ENCODE peak calls at places on chromosomes 11 and 22, in four cellular contexts. V is GM12878, G is body of pancreas, Z is H1. S is an unnamed sample.

GRCh38 chr11:11478687-11479086 is 125.6 kb upstream of the CSNK2A3 start:
- DNase-seq in V (no peak), G (no peak), Z (peak; percentile 54), S (no peak)

GRCh38 chr11:69636512-69636866 is 4.5 kb upstream of the CCND1 start:
- DNase-seq in V (no peak), G (peak; percentile 76), Z (peak; percentile 89), S (no peak)

GRCh38 chr11:112949781-112950575 is 11.2 kb upstream of the NCAM1 start:
- DNase-seq in V (no peak), G (no peak), Z (no peak), S (no peak)

GRCh38 chr11:131077340-131077739 is 161.1 kb upstream of the SNX19 start:
- DNase-seq in V (no peak), G (no peak), Z (no peak), S (no peak)

GRCh38 chr11:47917643-47918369 is 62.6 kb upstream of the PTPRJ start:
- DNase-seq in V (no peak), G (peak; percentile 93), Z (no peak), S (peak; percentile 42)

GRCh38 chr22:19666663-19667593 is 47.4 kb upstream of the SEPTIN5 start:
- DNase-seq in V (no peak), G (no peak), Z (no peak), S (no peak)

GRCh38 chr11:132980721-132981120 is 551.6 kb downstream of the OPCML start:
- DNase-seq in V (no peak), G (no peak), Z (no peak), S (no peak)

GRCh38 chr11:19650929-19651487 is 61.6 kb upstream of the NAV2 start:
- DNase-seq in V (no peak), G (no peak), Z (no peak), S (no peak)

GRCh38 chr11:85930879-85931366 is 75.7 kb downstream of the CCDC83 start:
- DNase-seq in V (no peak), G (no peak), Z (no peak), S (no peak)

GRCh38 chr11:77191823-77192495 is 63.9 kb downstream of the MYO7A start:
- DNase-seq in V (no peak), G (peak; percentile 85), Z (peak; percentile 92), S (peak; percentile 86)

GRCh38 chr11:71423181-71423790 is 24.9 kb downstream of the DHCR7 start:
- DNase-seq in V (no peak), G (no peak), Z (no peak), S (no peak)

GRCh38 chr11:69075421-69076128 is 26.8 kb downstream of the TPCN2 start:
- DNase-seq in V (no peak), G (peak; percentile 62), Z (no peak), S (peak; percentile 63)

GRCh38 chr11:128581908-128582307 is 5.5 kb downstream of the ETS1 start:
- DNase-seq in V (no peak), G (no peak), Z (no peak), S (no peak)

GRCh38 chr22:31106651-31107205 is 640 bp downstream of the SELENOM start:
- DNase-seq in V (no peak), G (no peak), Z (no peak), S (no peak)

GRCh38 chr22:49320714-49321476 is 506.8 kb downstream of the BRD1 start:
- DNase-seq in V (no peak), G (no peak), Z (peak; percentile 13), S (no peak)

GRCh38 chr11:111707039-111707690 is 59.0 kb downstream of the PPP2R1B start:
- DNase-seq in V (no peak), G (peak; percentile 76), Z (no peak), S (no peak)

GRCh38 chr11:118699508-118700220 is 20.2 kb upstream of the TREH start:
- DNase-seq in V (no peak), G (no peak), Z (no peak), S (no peak)

GRCh38 chr22:44393066-44393465 is 80.3 kb upstream of the SHISAL1 start:
- DNase-seq in V (no peak), G (peak; percentile 5), Z (no peak), S (peak; percentile 46)

GRCh38 chr11:114079406-114080072 is 20.0 kb downstream of the ZBTB16 start:
- DNase-seq in V (no peak), G (no peak), Z (no peak), S (no peak)

GRCh38 chr11:92308366-92308765 is 83.7 kb downstream of the FAT3 start:
- DNase-seq in V (no peak), G (no peak), Z (no peak), S (no peak)

GRCh38 chr22:50576070-50576469 is 2.2 kb downstream of the CPT1B start:
- DNase-seq in V (no peak), G (no peak), Z (no peak), S (no peak)

DNA sequence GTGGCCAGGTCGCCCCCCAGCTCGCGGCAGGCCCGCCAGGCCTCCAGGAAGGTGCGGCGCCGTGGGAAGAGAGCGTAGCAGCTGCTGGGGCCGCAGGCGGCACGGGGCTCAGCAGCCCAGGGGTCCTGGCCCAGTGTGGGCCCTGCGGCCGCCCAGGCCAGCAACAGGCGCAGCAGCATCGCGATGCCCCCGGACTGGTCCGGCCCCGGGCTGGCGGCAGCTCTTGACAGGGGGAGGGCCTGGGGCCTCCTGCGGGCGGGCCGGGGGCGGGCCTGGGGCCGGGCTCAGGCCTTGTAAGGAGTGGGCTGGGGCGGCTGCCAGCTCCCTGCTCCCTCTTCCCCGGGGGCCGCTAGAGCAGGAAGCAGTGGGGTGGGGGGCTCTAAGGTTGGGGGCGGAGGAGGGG is at the start of gene CD248:
- DNase-seq in V (no peak), G (no peak), Z (no peak), S (no peak)
- TF ChIP-seq POLR2A in V (no peak), G (no peak), Z (no peak), S (no peak)

GRCh38 chr11:120137611-120138521 is at the start of gene TRIM29:
- DNase-seq in V (no peak), G (peak; percentile 21), Z (peak; percentile 59), S (peak; percentile 79)
- TF ChIP-seq CTCF in V (no peak), G (no peak), Z (peak; percentile 3), S (peak; percentile 69)

GRCh38 chr11:1765871-1766718 is 2.4 kb upstream of the CTSD start:
- DNase-seq in V (no peak), G (peak; percentile 7), Z (peak; percentile 77), S (no peak)

GRCh38 chr11:1763796-1764661 is at the start of gene CTSD:
- DNase-seq in V (no peak), G (peak; percentile 91), Z (peak; percentile 96), S (peak; percentile 78)

GRCh38 chr11:1767399-1768140 is 3.8 kb upstream of the CTSD start:
- DNase-seq in V (no peak), G (peak; percentile 8), Z (no peak), S (no peak)

GRCh38 chr11:1768141-1768469 is 4.4 kb upstream of the CTSD start:
- DNase-seq in V (no peak), G (no peak), Z (no peak), S (no peak)

GRCh38 chr11:1766719-1767398 is 3.1 kb upstream of the CTSD start:
- DNase-seq in V (no peak), G (peak; percentile 9), Z (no peak), S (no peak)
- H3K4me1 ChIP-seq in V (peaks cover 16% of the 10 kb centered on the region), G (peaks cover 17% of the 10 kb centered on the region), Z (peaks cover 3% of the 10 kb centered on the region), S (no peaks in the 10 kb centered on the region)

GRCh38 chr11:13277719-13278619 is at the start of gene BMAL1:
- DNase-seq in V (no peak), G (peak; percentile 48), Z (peak; percentile 75), S (peak; percentile 52)
- TF ChIP-seq POLR2A in V (peak; percentile 71), G (no peak), Z (no peak), S (no peak)

GRCh38 chr11:14905104-14906033 is 13.3 kb upstream of the CYP2R1 start:
- DNase-seq in V (no peak), G (peak; percentile 85), Z (peak; percentile 79), S (no peak)
- TF ChIP-seq CTCF in V (peak; percentile 33), G (peak; percentile 34), Z (peak; percentile 88), S (no peak)

GRCh38 chr11:1533342-1533725 is 38.7 kb downstream of the DUSP8 start:
- DNase-seq in V (no peak), G (no peak), Z (no peak), S (no peak)
- H3K4me1 ChIP-seq in V (no peaks in the 10 kb centered on the region), G (peaks cover 16% of the 10 kb centered on the region), Z (no peaks in the 10 kb centered on the region), S (peaks cover 23% of the 10 kb centered on the region)

DNA sequence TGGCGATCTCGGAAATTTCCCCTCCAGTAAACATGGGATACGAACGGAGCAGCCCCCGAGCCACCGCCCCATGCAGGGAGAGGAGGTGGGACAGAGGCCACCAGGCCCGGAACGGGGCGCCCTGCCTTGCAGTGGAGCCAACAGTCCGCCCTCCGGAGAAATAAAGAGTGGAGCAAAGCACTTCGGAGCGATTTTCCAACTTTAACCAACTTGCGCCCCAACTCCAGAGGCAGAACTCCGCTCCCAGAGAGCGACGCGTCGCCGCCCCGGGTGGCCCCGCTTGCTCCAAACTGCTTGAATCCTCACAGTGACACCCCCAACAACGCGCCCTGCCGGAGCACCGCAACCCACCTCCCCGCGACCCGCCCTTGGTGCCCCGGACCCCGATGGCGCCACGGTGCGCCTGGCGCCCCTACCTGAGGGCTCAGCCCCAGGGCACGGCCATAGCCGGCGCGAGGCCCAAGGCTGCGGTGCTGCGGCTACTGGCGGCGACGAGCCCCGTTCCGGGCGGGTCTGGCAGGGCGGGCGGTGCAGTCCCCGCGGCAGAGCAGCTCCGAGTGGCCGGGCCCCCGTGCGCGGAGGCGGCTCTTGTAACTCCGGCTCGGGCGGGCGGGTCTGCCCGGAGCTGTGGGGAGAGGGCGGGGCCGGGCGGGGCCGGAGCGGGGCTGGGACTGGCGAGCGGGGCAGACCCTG is at the start of gene AHNAK:
- DNase-seq in V (no peak), G (peak; percentile 84), Z (peak; percentile 79), S (peak; percentile 93)
- TF ChIP-seq POLR2A in V (peak; percentile 78), G (peak; percentile 57), Z (no peak), S (no peak)

DNA sequence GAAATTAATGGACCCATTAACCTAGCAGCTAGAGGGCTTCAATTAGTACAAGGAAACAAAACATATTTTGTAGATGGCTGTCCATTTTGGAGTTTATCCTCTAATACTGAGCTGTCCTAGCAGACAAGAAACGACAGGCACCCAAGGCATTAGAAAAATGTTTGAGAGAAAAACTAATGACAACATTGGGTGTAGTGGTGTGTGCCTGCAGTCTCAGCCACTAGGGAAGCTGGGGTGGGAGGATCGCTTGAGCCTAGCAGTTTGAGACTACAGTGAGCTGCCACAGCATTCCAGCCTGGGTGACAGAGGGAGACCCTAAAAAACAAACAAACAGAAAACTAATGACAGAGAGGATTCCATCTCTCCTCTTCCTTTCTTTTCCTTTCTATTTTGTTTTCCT is 1.5 kb downstream of the A4GALT start:
- DNase-seq in V (no peak), G (no peak), Z (no peak), S (no peak)
- TF ChIP-seq CTCF in V (no peak), G (no peak), Z (no peak), S (no peak)

S was measured in breast epithelium.